ENCODE peak calls at places on chromosomes 16 and 17, in seven cellular contexts. W, Y, L, D, E, K and P are unnamed samples.

GRCh38 chr17:42754782-42755181 is 6.2 kb upstream of the RAMP2 start:
- DNase-seq in Y (no peak), W (no peak), E (no peak), D (no peak), L (no peak), K (no peak), P (peak; percentile 32)

GRCh38 chr17:63635313-63635712 is 13.1 kb downstream of the MAP3K3 start:
- DNase-seq in D (no peak), Y (no peak), E (no peak), W (no peak), K (no peak), L (no peak), P (no peak)

GRCh38 chr17:27531469-27531948 is 75.3 kb downstream of the KSR1 start:
- DNase-seq in K (no peak), Y (peak; percentile 47), E (no peak), D (no peak), W (no peak), L (no peak), P (no peak)

GRCh38 chr16:70715113-70715711 is 29.4 kb upstream of the MTSS2 start:
- DNase-seq in D (peak; percentile 100), K (peak; percentile 54), Y (peak; percentile 73), E (peak; percentile 26), W (no peak), L (peak; percentile 100), P (peak; percentile 97)

GRCh38 chr17:82703036-82703745 is 4.7 kb upstream of the RAB40B start:
- DNase-seq in D (no peak), E (no peak), L (no peak), Y (no peak), W (no peak), K (no peak), P (no peak)

GRCh38 chr17:20275653-20276052 is 191.7 kb downstream of the LGALS9B start:
- DNase-seq in K (no peak), Y (no peak), L (no peak), D (no peak), W (no peak), E (no peak), P (no peak)

GRCh38 chr17:75773808-75774470 is 8.9 kb upstream of the GALK1 start:
- DNase-seq in K (no peak), W (no peak), D (no peak), Y (no peak), L (no peak), E (no peak), P (peak; percentile 9)

GRCh38 chr16:31351246-31351936 is 3.6 kb upstream of the ITGAX start:
- DNase-seq in W (no peak), L (no peak), D (no peak), E (no peak), K (no peak), Y (no peak), P (no peak)

GRCh38 chr17:7173687-7174602 is 5.2 kb downstream of the ASGR1 start:
- DNase-seq in K (no peak), L (no peak), W (peak; percentile 60), Y (peak; percentile 65), E (no peak), D (no peak), P (no peak)

GRCh38 chr16:85087899-85088569 is 24.2 kb downstream of the CIBAR2 start:
- DNase-seq in Y (no peak), K (no peak), W (no peak), D (no peak), L (no peak), E (no peak), P (no peak)

GRCh38 chr16:29663829-29664132 is 734 bp downstream of the SPN start:
- DNase-seq in Y (no peak), W (no peak), E (no peak), D (no peak), L (no peak), K (no peak), P (no peak)

GRCh38 chr17:45290269-45290765 is 26.5 kb downstream of the MAP3K14 start:
- DNase-seq in D (no peak), L (no peak), K (no peak), Y (no peak), W (no peak), E (no peak), P (no peak)

GRCh38 chr16:68972720-68973119 is 129.4 kb downstream of the TANGO6 start:
- DNase-seq in L (peak; percentile 64), E (no peak), W (no peak), Y (peak; percentile 69), D (peak; percentile 61), K (no peak), P (peak; percentile 50)